ENCODE peak calls at places on chromosome 3, in eight cellular contexts. One of them, this sample, is unnamed.
A peak's percentile ranks its signal among the peaks of the same experiment; 100 is the strongest.

GRCh38 chr3:72661115-72661457 is 187.2 kb downstream of the SHQ1 start:
- DNase-seq in WTC11: no peak
- DNase-seq in HepG2: no peak
- DNase-seq in HCT116: peak; percentile 67
- DNase-seq in A549: peak; percentile 77
- DNase-seq in H1: no peak
- DNase-seq in endothelial cell of umbilical vein: no peak
- DNase-seq in GM12878: no peak
- DNase-seq in this sample: no peak

GRCh38 chr3:194964809-194965208 is 279.1 kb downstream of the FAM43A start:
- DNase-seq in HCT116: no peak
- DNase-seq in WTC11: no peak
- DNase-seq in H1: no peak
- DNase-seq in HepG2: no peak
- DNase-seq in GM12878: no peak
- DNase-seq in endothelial cell of umbilical vein: no peak
- DNase-seq in A549: no peak
- DNase-seq in this sample: no peak

GRCh38 chr3:144820726-144821125 is 849.1 kb downstream of the DIPK2A start:
- DNase-seq in H1: no peak
- DNase-seq in endothelial cell of umbilical vein: no peak
- DNase-seq in WTC11: no peak
- DNase-seq in A549: no peak
- DNase-seq in GM12878: no peak
- DNase-seq in HCT116: no peak
- DNase-seq in HepG2: no peak
- DNase-seq in this sample: no peak

GRCh38 chr3:105579439-105579838 is 212.7 kb downstream of the ALCAM start:
- DNase-seq in A549: no peak
- DNase-seq in HCT116: no peak
- DNase-seq in endothelial cell of umbilical vein: no peak
- DNase-seq in WTC11: no peak
- DNase-seq in H1: no peak
- DNase-seq in GM12878: no peak
- DNase-seq in HepG2: no peak
- DNase-seq in this sample: no peak

GRCh38 chr3:196193738-196194541 is 17.3 kb downstream of the ZDHHC19 start:
- DNase-seq in endothelial cell of umbilical vein: no peak
- DNase-seq in GM12878: no peak
- DNase-seq in A549: no peak
- DNase-seq in H1: no peak
- DNase-seq in HCT116: no peak
- DNase-seq in WTC11: no peak
- DNase-seq in HepG2: no peak
- DNase-seq in this sample: peak; percentile 61

GRCh38 chr3:172750069-172750367 is 508 bp upstream of the ECT2 start:
- DNase-seq in HCT116: no peak
- DNase-seq in A549: no peak
- DNase-seq in endothelial cell of umbilical vein: no peak
- DNase-seq in HepG2: no peak
- DNase-seq in GM12878: no peak
- DNase-seq in H1: no peak
- DNase-seq in WTC11: no peak
- DNase-seq in this sample: no peak

GRCh38 chr3:134066539-134067310 is 37.0 kb upstream of the SLCO2A1 start:
- DNase-seq in HCT116: no peak
- DNase-seq in A549: no peak
- DNase-seq in endothelial cell of umbilical vein: peak; percentile 81
- DNase-seq in H1: no peak
- DNase-seq in WTC11: no peak
- DNase-seq in HepG2: no peak
- DNase-seq in GM12878: no peak
- DNase-seq in this sample: no peak

GRCh38 chr3:111851511-111851954 is 7.5 kb upstream of the PHLDB2 start:
- DNase-seq in GM12878: no peak
- DNase-seq in H1: no peak
- DNase-seq in WTC11: no peak
- DNase-seq in endothelial cell of umbilical vein: peak; percentile 93
- DNase-seq in HepG2: no peak
- DNase-seq in A549: no peak
- DNase-seq in HCT116: peak; percentile 86
- DNase-seq in this sample: no peak

GRCh38 chr3:145735631-145736030 is 425.4 kb downstream of the PLOD2 start:
- DNase-seq in GM12878: no peak
- DNase-seq in H1: no peak
- DNase-seq in HCT116: no peak
- DNase-seq in A549: no peak
- DNase-seq in endothelial cell of umbilical vein: no peak
- DNase-seq in HepG2: no peak
- DNase-seq in WTC11: no peak
- DNase-seq in this sample: no peak

GRCh38 chr3:188049890-188050530 is 103.9 kb upstream of the LPP start:
- DNase-seq in H1: no peak
- DNase-seq in GM12878: no peak
- DNase-seq in A549: no peak
- DNase-seq in HepG2: no peak
- DNase-seq in WTC11: no peak
- DNase-seq in HCT116: no peak
- DNase-seq in endothelial cell of umbilical vein: no peak
- DNase-seq in this sample: peak; percentile 4

GRCh38 chr3:48716508-48716981 is 476 bp downstream of the IP6K2 start:
- DNase-seq in GM12878: no peak
- DNase-seq in HepG2: no peak
- DNase-seq in A549: no peak
- DNase-seq in endothelial cell of umbilical vein: peak; percentile 36
- DNase-seq in WTC11: peak; percentile 29
- DNase-seq in H1: no peak
- DNase-seq in HCT116: no peak
- DNase-seq in this sample: peak; percentile 16

GRCh38 chr3:143526016-143526540 is 322.2 kb downstream of the SLC9A9 start:
- DNase-seq in A549: no peak
- DNase-seq in HCT116: no peak
- DNase-seq in GM12878: no peak
- DNase-seq in WTC11: no peak
- DNase-seq in endothelial cell of umbilical vein: no peak
- DNase-seq in HepG2: no peak
- DNase-seq in H1: no peak
- DNase-seq in this sample: no peak

GRCh38 chr3:170350515-170351413 is 6.8 kb upstream of the SKIL start:
- DNase-seq in WTC11: no peak
- DNase-seq in HCT116: no peak
- DNase-seq in A549: no peak
- DNase-seq in HepG2: no peak
- DNase-seq in GM12878: no peak
- DNase-seq in H1: no peak
- DNase-seq in endothelial cell of umbilical vein: no peak
- DNase-seq in this sample: no peak

GRCh38 chr3:124859025-124859424 is 28.1 kb downstream of the ITGB5 start:
- DNase-seq in A549: peak; percentile 56
- DNase-seq in GM12878: no peak
- DNase-seq in HCT116: no peak
- DNase-seq in H1: no peak
- DNase-seq in WTC11: no peak
- DNase-seq in endothelial cell of umbilical vein: peak; percentile 66
- DNase-seq in HepG2: no peak
- DNase-seq in this sample: no peak

GRCh38 chr3:143808999-143809700 is 39.1 kb downstream of the SLC9A9 start:
- DNase-seq in GM12878: no peak
- DNase-seq in A549: no peak
- DNase-seq in endothelial cell of umbilical vein: no peak
- DNase-seq in H1: no peak
- DNase-seq in HepG2: no peak
- DNase-seq in WTC11: no peak
- DNase-seq in HCT116: no peak
- DNase-seq in this sample: no peak

GRCh38 chr3:39125837-39126500 is 18.5 kb downstream of the TTC21A start:
- DNase-seq in HCT116: no peak
- DNase-seq in HepG2: peak; percentile 28
- DNase-seq in H1: no peak
- DNase-seq in WTC11: no peak
- DNase-seq in GM12878: no peak
- DNase-seq in A549: no peak
- DNase-seq in endothelial cell of umbilical vein: peak; percentile 24
- DNase-seq in this sample: no peak

GRCh38 chr3:177089901-177090300 is 107.4 kb downstream of the TBL1XR1 start:
- DNase-seq in WTC11: no peak
- DNase-seq in A549: no peak
- DNase-seq in GM12878: no peak
- DNase-seq in endothelial cell of umbilical vein: no peak
- DNase-seq in H1: no peak
- DNase-seq in HCT116: no peak
- DNase-seq in HepG2: no peak
- DNase-seq in this sample: no peak

GRCh38 chr3:82628385-82629014 is 867.1 kb upstream of the GBE1 start:
- DNase-seq in A549: no peak
- DNase-seq in GM12878: no peak
- DNase-seq in H1: no peak
- DNase-seq in endothelial cell of umbilical vein: no peak
- DNase-seq in HCT116: no peak
- DNase-seq in HepG2: no peak
- DNase-seq in WTC11: no peak
- DNase-seq in this sample: no peak

GRCh38 chr3:159169828-159170227 is 368.0 kb downstream of the MFSD1 start:
- DNase-seq in H1: no peak
- DNase-seq in WTC11: no peak
- DNase-seq in GM12878: no peak
- DNase-seq in HepG2: peak; percentile 3
- DNase-seq in HCT116: no peak
- DNase-seq in A549: peak; percentile 16
- DNase-seq in endothelial cell of umbilical vein: peak; percentile 82
- DNase-seq in this sample: no peak

GRCh38 chr3:184785856-184786255 is 26.1 kb upstream of the VPS8 start:
- DNase-seq in endothelial cell of umbilical vein: no peak
- DNase-seq in H1: no peak
- DNase-seq in GM12878: no peak
- DNase-seq in A549: no peak
- DNase-seq in HCT116: no peak
- DNase-seq in WTC11: no peak
- DNase-seq in HepG2: no peak
- DNase-seq in this sample: peak; percentile 49

GRCh38 chr3:184791134-184791533 is 20.8 kb upstream of the VPS8 start:
- DNase-seq in HCT116: no peak
- DNase-seq in GM12878: no peak
- DNase-seq in WTC11: no peak
- DNase-seq in H1: no peak
- DNase-seq in HepG2: no peak
- DNase-seq in endothelial cell of umbilical vein: no peak
- DNase-seq in A549: no peak
- DNase-seq in this sample: no peak

GRCh38 chr3:184786271-184787010 is 25.5 kb upstream of the VPS8 start:
- DNase-seq in WTC11: no peak
- DNase-seq in H1: no peak
- DNase-seq in HepG2: no peak
- DNase-seq in GM12878: no peak
- DNase-seq in HCT116: no peak
- DNase-seq in endothelial cell of umbilical vein: no peak
- DNase-seq in A549: no peak
- DNase-seq in this sample: peak; percentile 91

GRCh38 chr3:184789314-184789998 is 22.5 kb upstream of the VPS8 start:
- DNase-seq in GM12878: no peak
- DNase-seq in HepG2: no peak
- DNase-seq in A549: no peak
- DNase-seq in WTC11: no peak
- DNase-seq in H1: no peak
- DNase-seq in HCT116: no peak
- DNase-seq in endothelial cell of umbilical vein: no peak
- DNase-seq in this sample: no peak

GRCh38 chr3:184788751-184789150 is 23.2 kb upstream of the VPS8 start:
- DNase-seq in A549: no peak
- DNase-seq in WTC11: no peak
- DNase-seq in HepG2: no peak
- DNase-seq in GM12878: no peak
- DNase-seq in endothelial cell of umbilical vein: no peak
- DNase-seq in H1: no peak
- DNase-seq in HCT116: no peak
- DNase-seq in this sample: no peak
- TF ChIP-seq MAX in A549: no peak
- TF ChIP-seq MAX in WTC11: no peak
- TF ChIP-seq MAX in HepG2: no peak
- TF ChIP-seq MAX in GM12878: no peak
- TF ChIP-seq MAX in endothelial cell of umbilical vein: no peak
- TF ChIP-seq MAX in H1: no peak
- TF ChIP-seq MAX in HCT116: peak; percentile 13
- TF ChIP-seq MAX in this sample: no peak

DNA sequence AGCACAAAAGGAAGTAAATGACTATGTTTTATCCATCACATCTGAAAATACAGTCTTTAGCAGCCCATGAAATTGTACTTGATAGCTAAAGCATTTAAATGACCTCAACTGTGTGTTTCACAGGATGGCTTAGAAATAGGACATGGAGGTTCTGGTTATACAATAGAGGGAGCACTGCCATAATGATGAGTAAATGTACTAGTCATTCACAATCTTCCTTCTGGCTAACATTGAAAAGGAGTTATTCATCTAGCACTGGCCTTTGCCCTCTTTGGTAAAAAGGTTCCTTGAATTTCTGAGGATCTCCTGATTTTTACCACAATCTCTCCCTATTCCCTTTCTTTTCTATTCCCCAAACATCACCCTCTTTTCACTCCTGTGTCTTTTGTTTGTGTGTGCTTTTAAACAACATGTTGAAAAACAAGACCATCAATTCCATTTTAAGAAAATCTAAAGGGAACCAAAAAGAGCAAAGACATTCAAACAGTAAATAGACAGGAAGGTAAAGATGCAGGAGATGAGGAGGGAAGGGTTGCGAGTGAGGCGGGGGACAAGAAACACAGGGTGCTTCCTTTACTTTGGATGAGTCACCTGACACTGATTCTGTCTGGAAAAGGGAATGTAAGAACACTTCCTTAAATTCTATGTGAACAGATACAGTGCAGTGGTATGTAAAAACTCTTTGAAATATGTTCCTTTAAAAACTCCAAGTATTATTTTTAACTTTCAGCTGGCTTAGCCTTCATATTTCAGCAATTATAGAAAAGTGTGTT is 619.0 kb downstream of the MECOM start:
- DNase-seq in WTC11: no peak
- DNase-seq in A549: no peak
- DNase-seq in HCT116: no peak
- DNase-seq in H1: no peak
- DNase-seq in endothelial cell of umbilical vein: peak; percentile 66
- DNase-seq in HepG2: no peak
- DNase-seq in GM12878: no peak
- DNase-seq in this sample: no peak
- TF ChIP-seq MAX in WTC11: no peak
- TF ChIP-seq MAX in A549: no peak
- TF ChIP-seq MAX in HCT116: no peak
- TF ChIP-seq MAX in H1: no peak
- TF ChIP-seq MAX in endothelial cell of umbilical vein: no peak
- TF ChIP-seq MAX in HepG2: no peak
- TF ChIP-seq MAX in GM12878: no peak
- TF ChIP-seq MAX in this sample: no peak

GRCh38 chr3:63724987-63725386 is 72.5 kb downstream of the SNTN start:
- DNase-seq in WTC11: peak; percentile 24
- DNase-seq in GM12878: no peak
- DNase-seq in A549: peak; percentile 1
- DNase-seq in endothelial cell of umbilical vein: no peak
- DNase-seq in HepG2: no peak
- DNase-seq in H1: peak; percentile 50
- DNase-seq in HCT116: no peak
- DNase-seq in this sample: no peak
- TF ChIP-seq MAX in WTC11: no peak
- TF ChIP-seq MAX in GM12878: no peak
- TF ChIP-seq MAX in A549: no peak
- TF ChIP-seq MAX in endothelial cell of umbilical vein: no peak
- TF ChIP-seq MAX in HepG2: no peak
- TF ChIP-seq MAX in H1: no peak
- TF ChIP-seq MAX in HCT116: no peak
- TF ChIP-seq MAX in this sample: no peak

GRCh38 chr3:11291808-11292207 is 19.6 kb downstream of the ATG7 start:
- DNase-seq in GM12878: no peak
- DNase-seq in A549: no peak
- DNase-seq in HCT116: no peak
- DNase-seq in endothelial cell of umbilical vein: no peak
- DNase-seq in HepG2: no peak
- DNase-seq in WTC11: no peak
- DNase-seq in H1: no peak
- DNase-seq in this sample: no peak
- TF ChIP-seq MAX in GM12878: no peak
- TF ChIP-seq MAX in A549: no peak
- TF ChIP-seq MAX in HCT116: no peak
- TF ChIP-seq MAX in endothelial cell of umbilical vein: no peak
- TF ChIP-seq MAX in HepG2: no peak
- TF ChIP-seq MAX in WTC11: no peak
- TF ChIP-seq MAX in H1: no peak
- TF ChIP-seq MAX in this sample: no peak

This sample was measured in NB4.